ENCODE peak calls at places on chromosomes 5 and 9, in nine cellular contexts. J is Panc1, H is GM23338, V is stomach, P is H1, T is K562, W is sigmoid colon, C is breast epithelium, M is endothelial cell of umbilical vein. A is an unnamed sample.

GRCh38 chr5:171920765-171921391 is 85.6 kb downstream of the FBXW11 start:
- DNase-seq in J (no peak), H (no peak), V (no peak), P (no peak), T (no peak), W (no peak), C (no peak), M (no peak), A (no peak)

GRCh38 chr5:179805529-179806249 is 977 bp downstream of the MGAT4B start:
- DNase-seq in J (no peak), H (peak), V (no peak), P (no peak), T (peak), W (peak), C (no peak), M (peak), A (no peak)

GRCh38 chr9:70551391-70551790 is 136.9 kb upstream of the KLF9 start:
- DNase-seq in J (no peak), H (no peak), V (no peak), P (no peak), T (no peak), W (no peak), C (no peak), M (no peak), A (no peak)

GRCh38 chr9:87282477-87282991 is 215.1 kb upstream of the DAPK1 start:
- DNase-seq in J (no peak), H (no peak), V (no peak), P (no peak), T (no peak), W (no peak), C (no peak), M (no peak), A (no peak)

GRCh38 chr5:43482490-43483064 is 1.1 kb downstream of the TMEM267 start:
- DNase-seq in J (no peak), H (peak), V (no peak), P (no peak), T (no peak), W (no peak), C (no peak), M (no peak), A (no peak)

GRCh38 chr9:76223749-76224340 is 170.4 kb downstream of the RFK start:
- DNase-seq in J (no peak), H (no peak), V (no peak), P (no peak), T (no peak), W (no peak), C (no peak), M (no peak), A (no peak)

GRCh38 chr5:129945031-129945430 is 40.8 kb downstream of the CHSY3 start:
- DNase-seq in J (no peak), H (no peak), V (no peak), P (no peak), T (no peak), W (no peak), C (no peak), M (no peak), A (no peak)

GRCh38 chr9:126696091-126696763 is 82.5 kb downstream of the LMX1B start:
- DNase-seq in J (no peak), H (no peak), V (no peak), P (no peak), T (no peak), W (peak), C (no peak), M (no peak), A (no peak)

GRCh38 chr5:178208540-178209227 is 4.4 kb downstream of the HNRNPAB start:
- DNase-seq in J (no peak), H (peak), V (no peak), P (no peak), T (peak), W (peak), C (no peak), M (no peak), A (no peak)

GRCh38 chr5:125874717-125875116 is 548.5 kb upstream of the GRAMD2B start:
- DNase-seq in J (no peak), H (peak), V (no peak), P (no peak), T (no peak), W (no peak), C (no peak), M (no peak), A (no peak)

GRCh38 chr9:100427366-100428263 is 672 bp downstream of the MSANTD3 start:
- DNase-seq in J (no peak), H (peak), V (peak), P (no peak), T (no peak), W (peak), C (no peak), M (peak), A (peak)

GRCh38 chr9:89036862-89037261 is 45.6 kb downstream of the S1PR3 start:
- DNase-seq in J (no peak), H (no peak), V (no peak), P (no peak), T (no peak), W (no peak), C (no peak), M (no peak), A (no peak)

GRCh38 chr5:103450333-103451061 is 112.1 kb downstream of the NUDT12 start:
- DNase-seq in J (no peak), H (no peak), V (no peak), P (no peak), T (no peak), W (no peak), C (no peak), M (no peak), A (no peak)

GRCh38 chr9:122536138-122536537 is 9.0 kb upstream of the OR1N1 start:
- DNase-seq in J (no peak), H (no peak), V (no peak), P (no peak), T (no peak), W (no peak), C (no peak), M (no peak), A (no peak)

GRCh38 chr9:123111427-123111826 is 78.0 kb downstream of the GPR21 start:
- DNase-seq in J (no peak), H (no peak), V (peak), P (no peak), T (no peak), W (no peak), C (no peak), M (peak), A (no peak)

GRCh38 chr9:21527579-21527978 is 45.5 kb upstream of the IFNE start:
- DNase-seq in J (no peak), H (no peak), V (no peak), P (no peak), T (no peak), W (no peak), C (no peak), M (no peak), A (no peak)

GRCh38 chr9:119707228-119707627 is 338.0 kb upstream of the BRINP1 start:
- DNase-seq in J (no peak), H (no peak), V (no peak), P (no peak), T (no peak), W (no peak), C (no peak), M (no peak), A (no peak)

GRCh38 chr5:11497651-11498050 is 406.6 kb downstream of the CTNND2 start:
- DNase-seq in J (no peak), H (no peak), V (no peak), P (no peak), T (no peak), W (no peak), C (no peak), M (no peak), A (no peak)

GRCh38 chr5:121377446-121377845 is 474.2 kb upstream of the FTMT start:
- DNase-seq in J (no peak), H (no peak), V (no peak), P (no peak), T (no peak), W (no peak), C (no peak), M (peak), A (no peak)

GRCh38 chr5:156475831-156476551 is 149.0 kb downstream of the SGCD start:
- DNase-seq in J (no peak), H (peak), V (no peak), P (no peak), T (no peak), W (peak), C (no peak), M (no peak), A (peak)

GRCh38 chr9:29211681-29212589 is 1638.7 kb upstream of the C9orf72 start:
- DNase-seq in J (no peak), H (peak), V (peak), P (peak), T (no peak), W (peak), C (no peak), M (peak), A (peak)

GRCh38 chr5:168898261-168898911 is 319.2 kb upstream of the PANK3 start:
- DNase-seq in J (no peak), H (no peak), V (no peak), P (no peak), T (peak), W (no peak), C (no peak), M (no peak), A (no peak)

GRCh38 chr5:2029206-2029605 is 146.5 kb upstream of the IRX4 start:
- DNase-seq in J (no peak), H (no peak), V (no peak), P (peak), T (no peak), W (no peak), C (no peak), M (no peak), A (no peak)

DNA sequence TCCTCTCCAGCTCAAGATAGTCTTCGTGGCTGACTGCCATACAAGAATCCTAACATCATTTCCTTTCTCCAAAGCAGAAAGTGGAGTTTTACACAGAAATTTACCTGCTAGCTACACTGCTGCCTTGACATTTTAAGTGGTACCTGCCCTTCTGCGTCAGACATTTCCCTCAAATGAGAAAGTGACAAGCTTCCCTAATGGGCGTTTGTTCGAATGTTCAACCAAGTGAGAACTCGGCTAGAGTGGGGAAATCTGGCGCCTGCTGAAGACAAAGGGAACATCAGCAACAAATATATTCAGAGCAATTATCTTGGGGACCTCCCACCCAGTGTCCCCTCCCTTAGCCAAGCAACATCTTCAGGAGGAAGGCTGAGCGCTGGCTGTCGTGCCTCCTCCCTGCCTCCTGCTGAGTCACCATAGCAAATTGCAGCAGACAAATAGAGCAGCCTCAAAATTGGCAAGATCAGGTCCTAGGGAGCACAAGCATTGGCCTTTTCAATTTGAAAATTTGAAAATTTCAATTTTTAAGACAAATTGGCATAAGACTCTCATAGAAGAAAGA is 57.1 kb downstream of the MFAP3 start:
- DNase-seq in J (no peak), H (no peak), V (no peak), P (no peak), T (no peak), W (no peak), C (no peak), M (no peak), A (no peak)
- H3K4me3 ChIP-seq in J (no peak), H (no peak), V (no peak), P (no peak), T (no peak), W (no peak), C (no peak), M (no peak), A (no peak)

GRCh38 chr5:55597014-55597981 is 62.5 kb upstream of the PLPP1 start:
- DNase-seq in J (no peak), H (no peak), V (no peak), P (peak), T (no peak), W (peak), C (no peak), M (peak), A (no peak)
- TF ChIP-seq POLR2AphosphoS5 in J (no peak), H (no peak), V (no peak), P (no peak), T (no peak), W (peak), C (peak), M (no peak), A (no peak)

GRCh38 chr9:109861918-109862317 is 81.9 kb downstream of the PALM2AKAP2 start:
- DNase-seq in J (no peak), H (no peak), V (no peak), P (no peak), T (no peak), W (no peak), C (no peak), M (no peak), A (no peak)
- H3K4me3 ChIP-seq in J (no peak), H (no peak), V (no peak), P (no peak), T (no peak), W (no peak), C (no peak), M (no peak), A (no peak)

DNA sequence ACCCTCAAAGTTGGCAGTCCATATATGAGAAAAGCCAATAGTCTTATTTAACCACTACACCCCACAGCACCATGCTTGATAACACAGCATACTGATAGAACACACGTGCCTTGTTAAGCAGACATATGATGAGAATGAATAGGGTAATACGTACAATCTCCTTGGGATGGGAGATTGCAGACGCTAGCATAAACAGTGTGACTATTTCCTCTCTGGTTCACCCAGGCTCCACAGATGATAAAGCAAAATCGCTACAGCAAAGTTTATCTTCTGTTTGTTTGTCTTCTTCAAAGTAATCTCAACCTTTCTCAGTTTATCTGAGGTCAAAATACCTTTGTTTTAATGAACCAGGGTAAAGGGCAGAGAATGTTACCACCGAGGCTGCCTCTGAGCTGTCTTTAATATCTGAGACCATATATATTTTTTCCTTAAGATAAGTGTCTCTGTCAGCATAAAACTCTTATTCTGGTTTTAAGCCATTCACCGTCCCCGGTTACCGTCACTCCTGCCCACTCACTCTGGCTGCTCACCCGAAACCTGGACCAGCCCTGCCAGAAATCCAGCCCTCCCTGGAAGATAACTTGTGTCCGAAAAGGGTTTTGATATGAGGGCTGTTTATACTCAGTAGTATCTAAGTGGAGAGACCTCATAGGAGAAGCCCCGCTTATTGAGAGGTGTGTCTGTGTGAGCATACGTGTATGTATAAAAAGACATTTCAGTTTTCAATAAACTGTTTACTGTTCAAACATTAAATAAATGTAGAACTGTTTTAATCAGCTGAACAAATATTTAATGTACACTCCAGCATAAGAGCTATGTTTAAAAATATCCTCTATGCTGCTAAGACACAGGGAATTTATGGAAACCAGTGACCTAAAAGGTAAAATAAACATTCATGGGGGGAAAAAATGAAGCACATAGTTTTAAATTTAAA is 465.4 kb downstream of the RASEF start:
- DNase-seq in J (no peak), H (no peak), V (peak), P (no peak), T (no peak), W (no peak), C (no peak), M (no peak), A (no peak)
- TF ChIP-seq POLR2AphosphoS5 in J (no peak), H (no peak), V (peak), P (no peak), T (no peak), W (no peak), C (no peak), M (no peak), A (no peak)

GRCh38 chr9:136021171-136021890 is 60.2 kb upstream of the UBAC1 start:
- DNase-seq in J (no peak), H (peak), V (no peak), P (peak), T (no peak), W (no peak), C (no peak), M (no peak), A (no peak)
- H3K4me3 ChIP-seq in J (no peak), H (no peak), V (no peak), P (no peak), T (no peak), W (no peak), C (no peak), M (no peak), A (no peak)

GRCh38 chr9:114397848-114398605 is 10.2 kb upstream of the AKNA start:
- DNase-seq in J (no peak), H (peak), V (peak), P (peak), T (peak), W (peak), C (peak), M (peak), A (peak)
- TF ChIP-seq POLR2AphosphoS5 in J (no peak), H (no peak), V (peak), P (no peak), T (no peak), W (peak), C (peak), M (peak), A (peak)